ENCODE peak calls at places on chromosomes 5 and 9, in six cellular contexts. M, N, I, A, Y and G are unnamed samples.

GRCh38 chr5:178673801-178674200 is 47.0 kb upstream of the CLK4 start:
- DNase-seq in M (no peak), N (no peak), I (no peak), A (no peak), Y (no peak), G (no peak)

GRCh38 chr9:14525840-14526239 is 167.4 kb downstream of the ZDHHC21 start:
- DNase-seq in M (no peak), N (no peak), I (no peak), A (no peak), Y (no peak), G (no peak)

GRCh38 chr9:121734465-121734864 is 83.0 kb downstream of the DAB2IP start:
- DNase-seq in M (no peak), N (peak), I (no peak), A (no peak), Y (no peak), G (no peak)

GRCh38 chr5:133439859-133440258 is 172.5 kb downstream of the FSTL4 start:
- DNase-seq in M (no peak), N (no peak), I (no peak), A (no peak), Y (no peak), G (no peak)

GRCh38 chr5:170278611-170279500 is 18.7 kb downstream of the LCP2 start:
- DNase-seq in M (peak), N (no peak), I (no peak), A (no peak), Y (no peak), G (no peak)

GRCh38 chr9:19161257-19162025 is 34.1 kb upstream of the PLIN2 start:
- DNase-seq in M (no peak), N (peak), I (no peak), A (peak), Y (peak), G (no peak)

GRCh38 chr5:142888469-142889085 is 118.4 kb downstream of the ARHGAP26 start:
- DNase-seq in M (no peak), N (peak), I (no peak), A (peak), Y (no peak), G (peak)

GRCh38 chr5:66933066-66933465 is 263.5 kb downstream of the CD180 start:
- DNase-seq in M (no peak), N (peak), I (no peak), A (no peak), Y (no peak), G (no peak)

GRCh38 chr5:35789732-35790461 is 66.8 kb upstream of the IL7R start:
- DNase-seq in M (no peak), N (no peak), I (no peak), A (no peak), Y (no peak), G (no peak)

GRCh38 chr9:37037744-37038640 is 3.9 kb upstream of the PAX5 start:
- DNase-seq in M (peak), N (no peak), I (peak), A (no peak), Y (no peak), G (no peak)

GRCh38 chr9:122031806-122032205 is 61.3 kb downstream of the TTLL11 start:
- DNase-seq in M (no peak), N (no peak), I (no peak), A (no peak), Y (no peak), G (no peak)

GRCh38 chr5:141958113-141958512 is at the start of gene PCDH12:
- DNase-seq in M (peak), N (peak), I (no peak), A (peak), Y (no peak), G (no peak)

GRCh38 chr9:100472725-100473261 is at the start of gene TMEFF1:
- DNase-seq in M (peak), N (peak), I (peak), A (peak), Y (no peak), G (peak)

GRCh38 chr9:130172858-130173461 is 756 bp downstream of the NCS1 start:
- DNase-seq in M (no peak), N (no peak), I (no peak), A (peak), Y (peak), G (no peak)

GRCh38 chr9:110521211-110521610 is 58.3 kb downstream of the SVEP1 start:
- DNase-seq in M (no peak), N (no peak), I (no peak), A (no peak), Y (no peak), G (no peak)

GRCh38 chr5:16741007-16741406 is 124.2 kb upstream of the RETREG1 start:
- DNase-seq in M (peak), N (peak), I (no peak), A (peak), Y (no peak), G (no peak)

GRCh38 chr5:68230285-68230684 is 14.7 kb downstream of the PIK3R1 start:
- DNase-seq in M (no peak), N (no peak), I (no peak), A (no peak), Y (no peak), G (no peak)

GRCh38 chr9:1768561-1768960 is 246.6 kb upstream of the SMARCA2 start:
- DNase-seq in M (no peak), N (no peak), I (no peak), A (no peak), Y (no peak), G (no peak)

GRCh38 chr5:78405820-78406750 is 45.7 kb downstream of the SCAMP1 start:
- DNase-seq in M (no peak), N (peak), I (no peak), A (peak), Y (no peak), G (no peak)

GRCh38 chr9:109517798-109518435 is 19.8 kb upstream of the PTPN3 start:
- DNase-seq in M (no peak), N (no peak), I (no peak), A (no peak), Y (no peak), G (no peak)

GRCh38 chr5:181259974-181260719 is 796 bp downstream of the TRIM52 start:
- DNase-seq in M (peak), N (no peak), I (peak), A (no peak), Y (no peak), G (no peak)

GRCh38 chr5:77082280-77082679 is 4.8 kb downstream of the ZBED3 start:
- DNase-seq in M (no peak), N (no peak), I (no peak), A (no peak), Y (no peak), G (no peak)

GRCh38 chr5:157914389-157914788 is 55.4 kb upstream of the CLINT1 start:
- DNase-seq in M (no peak), N (no peak), I (no peak), A (no peak), Y (no peak), G (no peak)

GRCh38 chr5:172920447-172920849 is 38.8 kb upstream of the RPL26L1 start:
- DNase-seq in M (no peak), N (peak), I (no peak), A (peak), Y (peak), G (no peak)

GRCh38 chr5:11149136-11149535 is 388.1 kb upstream of the DAP start:
- DNase-seq in M (no peak), N (no peak), I (no peak), A (no peak), Y (no peak), G (no peak)

GRCh38 chr5:60350794-60351193 is 349.2 kb downstream of the DEPDC1B start:
- DNase-seq in M (no peak), N (no peak), I (no peak), A (no peak), Y (no peak), G (no peak)

GRCh38 chr5:178216088-178216534 is 11.8 kb downstream of the HNRNPAB start:
- DNase-seq in M (no peak), N (no peak), I (no peak), A (no peak), Y (no peak), G (no peak)

GRCh38 chr9:38278457-38278856 is 114.0 kb upstream of the ALDH1B1 start:
- DNase-seq in M (peak), N (no peak), I (no peak), A (no peak), Y (no peak), G (no peak)

GRCh38 chr5:3218096-3218495 is 377.5 kb upstream of the IRX1 start:
- DNase-seq in M (no peak), N (no peak), I (no peak), A (no peak), Y (no peak), G (no peak)

GRCh38 chr5:16570121-16570815 is 46.5 kb downstream of the RETREG1 start:
- DNase-seq in M (no peak), N (peak), I (no peak), A (no peak), Y (peak), G (no peak)

GRCh38 chr5:141864371-141865370 is 13.5 kb downstream of the PCDH1 start:
- DNase-seq in M (no peak), N (no peak), I (no peak), A (no peak), Y (peak), G (no peak)

GRCh38 chr9:130444565-130445221 is at the start of gene ASS1:
- DNase-seq in M (peak), N (no peak), I (peak), A (no peak), Y (peak), G (peak)

GRCh38 chr5:34789021-34789531 is 49.9 kb upstream of the TTC23L start:
- DNase-seq in M (no peak), N (peak), I (no peak), A (peak), Y (peak), G (no peak)

GRCh38 chr9:79196606-79197005 is 375.2 kb upstream of the TLE4 start:
- DNase-seq in M (no peak), N (peak), I (no peak), A (peak), Y (no peak), G (no peak)

GRCh38 chr9:102700936-102701335 is 294.2 kb upstream of the CYLC2 start:
- DNase-seq in M (no peak), N (no peak), I (no peak), A (no peak), Y (no peak), G (no peak)
- H4K91ac ChIP-seq in M (no peak), N (no peak), I (no peak), A (no peak), Y (no peak), G (no peak)

GRCh38 chr9:77541600-77541999 is 106.5 kb downstream of the GNA14 start:
- DNase-seq in M (no peak), N (no peak), I (no peak), A (no peak), Y (no peak), G (no peak)

GRCh38 chr9:77541055-77541454 is 107.1 kb downstream of the GNA14 start:
- DNase-seq in M (no peak), N (no peak), I (no peak), A (no peak), Y (no peak), G (no peak)

GRCh38 chr9:77544491-77545000 is 103.6 kb downstream of the GNA14 start:
- DNase-seq in M (no peak), N (no peak), I (no peak), A (peak), Y (no peak), G (no peak)

GRCh38 chr9:77546391-77546790 is 101.7 kb downstream of the GNA14 start:
- DNase-seq in M (no peak), N (no peak), I (no peak), A (no peak), Y (no peak), G (no peak)

DNA sequence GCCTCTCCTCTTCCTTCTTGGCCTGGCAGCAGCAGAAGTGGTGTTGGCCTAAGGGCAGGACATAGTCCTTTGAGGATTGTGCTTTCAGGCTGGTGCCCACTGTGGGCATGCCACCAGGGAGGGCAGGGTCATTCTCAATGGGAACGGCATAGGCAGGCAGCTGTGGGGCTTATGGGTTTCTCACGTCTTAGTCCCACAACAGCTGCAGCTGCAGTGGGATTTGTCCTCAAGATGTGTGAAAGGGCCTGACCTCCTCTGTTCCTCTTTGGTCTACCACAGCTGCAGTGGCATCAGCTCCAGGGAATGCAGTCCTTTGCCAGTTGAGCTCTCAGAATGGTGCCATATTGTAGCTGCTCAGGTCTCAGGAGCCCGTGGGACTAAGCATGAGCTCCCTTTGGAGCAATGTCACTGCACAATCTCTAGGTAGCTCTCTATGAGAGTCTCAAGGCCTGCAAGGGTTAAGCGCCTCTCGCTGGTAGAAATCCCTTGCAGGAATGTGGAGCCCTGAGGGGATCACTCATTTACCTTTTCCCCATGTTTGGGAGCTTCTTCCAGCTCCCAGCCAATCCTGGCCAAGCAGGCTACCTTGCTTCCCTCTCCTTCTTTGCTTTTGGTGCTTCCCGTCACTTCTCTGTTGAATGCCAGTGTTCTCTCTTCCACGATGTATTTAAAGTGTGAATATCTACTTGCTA is 104.8 kb downstream of the GNA14 start:
- DNase-seq in M (peak), N (no peak), I (peak), A (no peak), Y (no peak), G (no peak)
- H2BK5ac ChIP-seq in M (no peak), N (no peak), I (peak), A (no peak), Y (no peak), G (no peak)

GRCh38 chr5:45774528-45774927 is 78.3 kb upstream of the HCN1 start:
- DNase-seq in M (no peak), N (no peak), I (no peak), A (no peak), Y (no peak), G (no peak)

DNA sequence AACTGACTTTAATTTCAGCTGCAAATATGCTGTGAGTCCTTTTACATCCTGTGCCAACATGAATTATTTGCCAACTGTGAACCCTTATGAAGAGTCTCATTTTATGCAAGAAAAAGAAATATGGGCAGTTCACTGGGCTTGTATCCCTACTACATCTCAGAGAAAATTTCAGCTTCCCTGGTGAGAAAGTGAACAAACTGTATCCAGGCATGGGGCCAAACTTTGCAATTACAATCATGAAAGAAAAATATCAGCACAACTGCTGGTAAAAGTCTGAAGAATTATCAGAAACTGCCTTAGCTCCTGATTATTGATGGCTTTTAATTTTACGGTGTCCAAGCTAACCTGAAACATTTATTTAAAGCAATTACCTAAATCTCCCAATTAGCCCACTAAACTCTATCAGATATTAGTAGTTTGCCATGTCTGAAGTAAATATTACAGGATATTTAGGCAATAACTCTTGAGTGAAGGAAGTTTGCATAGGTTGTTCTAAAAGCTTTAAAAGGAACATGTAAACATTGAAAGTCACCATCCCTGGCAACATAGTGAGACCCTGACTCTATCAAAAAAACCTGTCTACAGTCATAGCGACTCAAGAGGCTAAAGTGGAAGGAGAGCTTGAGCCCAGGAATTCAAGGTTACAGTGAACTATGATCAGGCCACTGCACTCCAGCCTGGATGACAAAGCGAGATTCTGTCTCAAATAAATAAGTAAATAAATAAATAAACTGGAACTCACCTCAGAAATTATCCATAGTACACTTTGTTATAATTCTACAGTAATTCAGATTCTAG is 83.9 kb upstream of the HCN1 start:
- DNase-seq in M (no peak), N (no peak), I (no peak), A (no peak), Y (no peak), G (no peak)
- H4K91ac ChIP-seq in M (no peak), N (no peak), I (no peak), A (no peak), Y (no peak), G (no peak)

GRCh38 chr9:97437151-97437550 is 25.3 kb downstream of the TDRD7 start:
- DNase-seq in M (no peak), N (no peak), I (no peak), A (no peak), Y (no peak), G (no peak)
- H2BK5ac ChIP-seq in M (no peak), N (no peak), I (no peak), A (no peak), Y (no peak), G (no peak)

DNA sequence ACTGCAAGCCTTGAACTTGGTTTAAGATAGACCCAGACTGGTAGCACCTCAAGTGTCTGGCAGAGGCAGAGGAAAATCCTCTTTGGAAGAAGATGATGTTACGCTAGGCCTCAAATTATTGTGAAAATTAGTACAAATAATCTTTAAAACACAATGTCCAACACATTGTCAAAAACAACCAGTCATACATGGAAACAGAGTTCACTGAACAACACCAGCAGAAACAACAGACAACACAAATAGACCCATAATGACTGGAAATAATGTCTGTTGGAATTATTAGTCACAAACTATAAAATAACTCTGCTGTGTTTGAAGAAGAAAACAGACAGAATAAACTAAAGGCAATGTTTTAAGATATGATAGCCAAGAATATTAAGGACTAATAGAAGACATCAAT is 15.4 kb upstream of the ZNF366 start:
- DNase-seq in M (no peak), N (no peak), I (no peak), A (no peak), Y (no peak), G (no peak)
- H4K91ac ChIP-seq in M (no peak), N (no peak), I (no peak), A (no peak), Y (no peak), G (no peak)

DNA sequence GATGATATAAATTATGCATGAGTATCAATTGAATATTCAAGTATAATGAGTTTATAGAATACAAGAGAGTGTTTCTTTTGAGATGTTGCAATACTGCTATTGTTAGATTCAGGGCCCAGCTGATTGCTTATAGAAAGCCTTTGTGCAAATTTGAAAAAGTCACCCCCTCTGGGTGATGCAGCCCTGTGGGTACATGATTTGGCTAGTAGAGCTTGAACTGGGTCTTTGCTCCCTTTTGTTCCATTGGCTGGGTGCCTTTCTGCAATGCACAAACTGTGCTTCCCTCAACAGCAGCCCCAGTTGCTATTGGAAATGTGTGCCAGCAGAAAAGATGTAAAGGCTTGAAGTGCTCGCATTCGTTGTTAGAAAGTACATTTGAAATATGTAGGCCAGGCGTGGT is 61.8 kb upstream of the CEMIP2 start:
- DNase-seq in M (no peak), N (no peak), I (no peak), A (no peak), Y (no peak), G (no peak)
- H2BK5ac ChIP-seq in M (no peak), N (no peak), I (no peak), A (no peak), Y (no peak), G (no peak)

GRCh38 chr9:3769646-3770045 is 243.8 kb upstream of the RFX3 start:
- DNase-seq in M (no peak), N (no peak), I (no peak), A (peak), Y (no peak), G (no peak)
- H4K91ac ChIP-seq in M (no peak), N (no peak), I (no peak), A (peak), Y (no peak), G (no peak)

GRCh38 chr5:116573617-116574431 is 799 bp downstream of the SEMA6A start:
- DNase-seq in M (no peak), N (no peak), I (no peak), A (peak), Y (peak), G (peak)

GRCh38 chr5:116574682-116575634 is at the start of gene SEMA6A:
- DNase-seq in M (peak), N (peak), I (peak), A (peak), Y (peak), G (peak)

GRCh38 chr5:116576043-116576713 is 1.6 kb upstream of the SEMA6A start:
- DNase-seq in M (peak), N (peak), I (peak), A (peak), Y (peak), G (peak)

GRCh38 chr5:116577064-116577788 is 2.6 kb upstream of the SEMA6A start:
- DNase-seq in M (no peak), N (no peak), I (no peak), A (no peak), Y (no peak), G (no peak)

GRCh38 chr5:116575635-116576042 is 1.0 kb upstream of the SEMA6A start:
- DNase-seq in M (peak), N (no peak), I (peak), A (no peak), Y (no peak), G (peak)
- H2BK5ac ChIP-seq in M (peak), N (no peak), I (peak), A (no peak), Y (peak), G (no peak)

DNA sequence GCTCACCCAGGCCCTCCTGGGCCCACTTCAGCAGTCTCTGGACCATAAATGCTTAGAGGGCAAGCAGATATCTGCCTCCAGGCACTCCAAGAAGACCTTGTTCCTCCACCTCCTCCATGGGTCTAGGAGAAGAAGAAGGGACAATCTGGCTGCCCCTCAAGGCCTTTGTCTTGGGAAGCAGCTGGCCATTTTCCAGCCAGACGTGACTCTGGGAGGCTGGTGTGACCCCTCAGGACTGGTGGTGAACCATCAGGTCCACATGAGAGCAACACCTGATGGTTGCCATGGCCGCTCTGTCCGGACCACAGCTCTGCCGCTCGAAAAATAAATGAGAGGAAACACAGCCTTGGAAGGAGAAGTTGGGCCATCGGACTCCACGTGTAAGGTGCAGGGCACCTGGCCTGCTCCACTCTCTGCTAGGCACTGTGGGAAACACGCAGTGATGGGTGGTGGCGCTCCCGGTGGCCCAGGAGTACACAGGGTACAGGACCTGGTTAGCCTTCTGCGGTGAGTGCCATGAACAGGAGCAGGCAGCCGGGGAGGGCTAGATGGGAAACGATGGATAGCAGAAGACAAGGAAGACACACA is 3.0 kb upstream of the COL5A1 start:
- DNase-seq in M (no peak), N (no peak), I (no peak), A (no peak), Y (no peak), G (no peak)
- H4K91ac ChIP-seq in M (no peak), N (peak), I (no peak), A (peak), Y (no peak), G (no peak)